ENCODE peak calls at places on chromosomes 16 and 17, in six cellular contexts. K is fibroblast of pulmonary artery; B is activated CD4-positive, alpha-beta T cell treated with anti-CD3 and anti-CD28 coated beads for 48 hours; T is ELR; Z is right cardiac atrium; V is LHCN-M2. L is an unnamed sample.

GRCh38 chr17:68207651-68208253 is 40.1 kb upstream of the AMZ2 start:
- DNase-seq in K (no peak), B (no peak), T (no peak), Z (no peak), V (no peak), L (no peak)

GRCh38 chr17:55426851-55427586 is 5.4 kb upstream of the MMD start:
- DNase-seq in K (peak), B (no peak), T (peak), Z (no peak), V (peak), L (peak)

GRCh38 chr17:19303367-19303776 is 59.2 kb downstream of the B9D1 start:
- DNase-seq in K (no peak), B (no peak), T (no peak), Z (peak), V (no peak), L (no peak)

GRCh38 chr17:80678621-80679020 is 134.0 kb downstream of the RPTOR start:
- DNase-seq in K (peak), B (peak), T (peak), Z (no peak), V (peak), L (peak)

GRCh38 chr16:29315916-29316517 is 90.5 kb downstream of the NPIPB11 start:
- DNase-seq in K (no peak), B (no peak), T (peak), Z (no peak), V (no peak), L (no peak)

GRCh38 chr17:63997341-63998048 is 656 bp upstream of the PRR29 start:
- DNase-seq in K (no peak), B (no peak), T (no peak), Z (no peak), V (no peak), L (no peak)

GRCh38 chr16:4664538-4665418 is 28.6 kb upstream of the NUDT16L1 start:
- DNase-seq in K (no peak), B (peak), T (no peak), Z (peak), V (no peak), L (no peak)

GRCh38 chr16:55871411-55872038 is 3.6 kb downstream of the CES5A start:
- DNase-seq in K (no peak), B (no peak), T (no peak), Z (no peak), V (no peak), L (no peak)

GRCh38 chr17:76238847-76239537 is 1.3 kb downstream of the RNF157 start:
- DNase-seq in K (no peak), B (no peak), T (no peak), Z (no peak), V (no peak), L (no peak)

GRCh38 chr17:6706996-6707395 is 6.2 kb downstream of the SLC13A5 start:
- DNase-seq in K (no peak), B (no peak), T (no peak), Z (no peak), V (no peak), L (no peak)

GRCh38 chr17:81398170-81398854 is 3.1 kb downstream of the BAHCC1 start:
- DNase-seq in K (peak), B (no peak), T (no peak), Z (no peak), V (no peak), L (peak)

GRCh38 chr17:47698749-47699535 is 5.0 kb downstream of the TBKBP1 start:
- DNase-seq in K (peak), B (peak), T (peak), Z (no peak), V (peak), L (peak)

GRCh38 chr16:30028438-30029093 is 2.5 kb downstream of the TLCD3B start:
- DNase-seq in K (no peak), B (peak), T (no peak), Z (no peak), V (peak), L (no peak)

GRCh38 chr17:18181358-18181757 is 2.3 kb upstream of the ALKBH5 start:
- DNase-seq in K (peak), B (peak), T (no peak), Z (no peak), V (no peak), L (peak)

GRCh38 chr17:44792276-44792675 is 33.5 kb downstream of the ADAM11 start:
- DNase-seq in K (peak), B (no peak), T (peak), Z (no peak), V (peak), L (peak)

L was measured in IMR-90.